ENCODE peak calls at places on chromosomes 6 and 20, in six cellular contexts. Q is fibroblast of lung, W is sigmoid colon, U is cardiac muscle cell, D is spleen, T is heart right ventricle. O is an unnamed sample. For H3K4me1, the result is how much of the 10 kb centered on the place peaks cover.

GRCh38 chr6:162907876-162908481 is 180.2 kb downstream of the PACRG start:
- DNase-seq in Q (peak), T (no peak), U (peak), W (no peak), D (no peak), O (no peak)

GRCh38 chr6:35213824-35214756 is at the start of gene SCUBE3:
- DNase-seq in Q (peak), T (peak), W (no peak), D (no peak), U (peak), O (peak)

GRCh38 chr6:21392177-21392576 is 201.4 kb upstream of the SOX4 start:
- DNase-seq in D (no peak), U (no peak), W (no peak), Q (no peak), T (no peak), O (no peak)

GRCh38 chr6:167214216-167214615 is 56.4 kb upstream of the GPR31 start:
- DNase-seq in Q (no peak), W (no peak), T (no peak), D (no peak), U (no peak), O (no peak)

GRCh38 chr20:37363221-37364012 is 17.5 kb downstream of the SRC start:
- DNase-seq in Q (no peak), U (no peak), T (no peak), D (peak), W (peak), O (no peak)

GRCh38 chr20:46696791-46697279 is 7.6 kb upstream of the TP53RK start:
- DNase-seq in T (no peak), D (no peak), Q (no peak), W (peak), U (no peak), O (no peak)

GRCh38 chr6:144741659-144742058 is 456.5 kb downstream of the UTRN start:
- DNase-seq in U (no peak), T (no peak), Q (no peak), W (no peak), D (no peak), O (no peak)

GRCh38 chr6:41580690-41581089 is 34.5 kb downstream of the FOXP4 start:
- DNase-seq in T (no peak), D (no peak), U (no peak), W (no peak), Q (no peak), O (no peak)

GRCh38 chr6:26217714-26218075 is 130.5 kb downstream of the HFE start:
- DNase-seq in D (peak), W (no peak), U (peak), Q (peak), T (no peak), O (no peak)

GRCh38 chr6:118579786-118580185 is 31.7 kb downstream of the PLN start:
- DNase-seq in T (no peak), W (no peak), D (no peak), Q (no peak), U (no peak), O (no peak)

GRCh38 chr20:57688864-57689263 is 21.0 kb downstream of the PMEPA1 start:
- DNase-seq in W (no peak), T (peak), Q (no peak), D (no peak), U (no peak), O (peak)

GRCh38 chr20:57688295-57688694 is 21.5 kb downstream of the PMEPA1 start:
- DNase-seq in D (no peak), W (no peak), Q (no peak), T (no peak), U (no peak), O (no peak)

GRCh38 chr20:57692393-57692792 is 17.4 kb downstream of the PMEPA1 start:
- DNase-seq in T (no peak), U (no peak), Q (no peak), W (no peak), D (no peak), O (no peak)

GRCh38 chr20:57690525-57690924 is 19.3 kb downstream of the PMEPA1 start:
- DNase-seq in D (no peak), W (no peak), Q (no peak), T (no peak), U (no peak), O (no peak)

DNA sequence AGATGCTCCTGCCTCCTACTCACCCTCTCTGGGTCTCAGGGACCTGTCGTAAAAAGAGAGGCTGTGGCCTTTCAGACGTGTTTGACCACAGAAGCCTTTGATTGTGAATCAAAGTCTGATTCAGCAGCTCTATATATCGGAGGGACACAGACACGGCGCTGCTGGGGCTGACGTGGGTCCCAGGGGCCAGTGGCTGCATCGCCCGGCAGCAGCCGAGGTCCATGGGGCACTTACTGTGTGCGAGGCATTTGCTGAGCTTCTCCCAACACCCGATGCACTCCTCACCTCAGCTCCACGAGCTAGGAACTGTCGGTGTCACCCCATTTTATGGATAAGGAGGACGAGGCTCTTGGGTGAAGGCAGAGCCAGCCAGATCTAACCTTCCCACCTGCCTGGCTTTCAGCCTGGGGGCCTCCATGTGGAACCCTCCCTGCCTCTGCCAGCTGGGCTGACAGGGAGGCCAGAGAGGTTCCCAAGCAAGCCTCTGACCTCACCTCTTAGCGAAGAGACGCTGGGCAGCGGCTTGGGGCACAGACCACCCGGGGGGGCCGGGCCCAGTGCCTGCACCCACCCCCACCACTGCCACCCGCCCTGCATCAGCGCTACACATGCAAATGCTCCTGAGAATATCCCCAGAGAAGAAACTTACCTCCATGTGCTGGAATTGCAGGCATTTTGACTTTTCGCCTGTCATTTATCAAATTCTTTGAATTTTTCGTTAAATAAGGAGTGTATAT is 19.9 kb downstream of the PMEPA1 start:
- DNase-seq in Q (no peak), U (no peak), T (no peak), W (no peak), D (no peak), O (no peak)
- H3K4me1 ChIP-seq in Q (under half), U (under half), T (half or more), W (half or more), D (half or more), O (half or more)

GRCh38 chr6:3797231-3798200 is 46.0 kb upstream of the PXDC1 start:
- DNase-seq in Q (peak), W (no peak), D (no peak), U (peak), T (no peak), O (no peak)

GRCh38 chr6:3796396-3796795 is 44.9 kb upstream of the PXDC1 start:
- DNase-seq in W (no peak), Q (no peak), U (no peak), T (no peak), D (no peak), O (peak)

GRCh38 chr6:3794092-3794491 is 42.6 kb upstream of the PXDC1 start:
- DNase-seq in Q (no peak), T (no peak), U (no peak), W (no peak), D (no peak), O (no peak)

GRCh38 chr6:3793545-3793944 is 42.0 kb upstream of the PXDC1 start:
- DNase-seq in Q (no peak), U (no peak), W (no peak), T (no peak), D (no peak), O (no peak)

GRCh38 chr6:3795836-3796395 is 44.4 kb upstream of the PXDC1 start:
- DNase-seq in W (no peak), D (no peak), U (no peak), T (no peak), Q (no peak), O (no peak)
- H3K4me1 ChIP-seq in W (under half), D (half or more), U (under half), T (under half), Q (under half), O (under half)

GRCh38 chr6:56909115-56909907 is 45.6 kb upstream of the BEND6 start:
- DNase-seq in Q (no peak), W (no peak), D (no peak), U (no peak), T (no peak), O (no peak)
- H3K4me1 ChIP-seq in Q (under half), W (under half), D (under half), U (under half), T (under half), O (under half)

GRCh38 chr6:116663308-116663707 is 5.3 kb downstream of the ZUP1 start:
- DNase-seq in D (no peak), T (no peak), W (no peak), U (no peak), Q (no peak), O (no peak)
- H3K4me1 ChIP-seq in D (half or more), T (under half), W (under half), U (under half), Q (under half), O (under half)

DNA sequence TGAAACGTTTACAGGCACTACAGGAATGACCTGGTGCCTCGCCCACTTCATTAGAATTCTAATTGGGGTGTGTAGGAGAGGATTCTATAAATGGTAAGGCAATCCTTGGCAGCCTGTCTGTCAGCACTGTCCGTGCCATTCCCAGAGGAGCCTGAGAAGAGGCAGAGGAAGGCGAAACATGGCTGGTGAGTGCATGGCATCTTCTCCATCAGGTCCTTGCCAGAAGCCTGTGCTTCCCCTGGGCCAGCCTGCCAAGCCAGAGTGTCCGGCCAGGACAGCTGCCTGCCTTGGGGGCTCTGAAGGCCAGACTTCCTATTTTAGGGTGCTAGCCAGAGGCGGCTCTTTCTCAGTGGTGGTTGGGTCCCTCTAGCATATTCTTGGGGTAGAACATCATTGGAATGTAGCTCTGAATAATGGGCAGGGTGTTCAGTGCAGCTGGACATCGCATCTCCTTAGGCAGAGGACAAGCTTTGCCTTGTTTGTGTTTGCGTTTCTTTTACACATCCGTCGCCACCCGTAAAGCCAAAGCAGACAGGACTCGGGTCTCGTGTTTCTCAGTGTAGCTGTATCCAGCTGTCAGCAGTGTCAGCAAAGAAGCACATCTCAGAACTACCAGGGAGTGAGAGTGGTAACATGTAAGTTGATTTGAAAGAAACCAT is at the start of gene TGM3:
- DNase-seq in W (no peak), U (no peak), T (no peak), Q (no peak), D (no peak), O (no peak)
- H3K4me1 ChIP-seq in W (under half), U (under half), T (under half), Q (under half), D (under half), O (under half)

DNA sequence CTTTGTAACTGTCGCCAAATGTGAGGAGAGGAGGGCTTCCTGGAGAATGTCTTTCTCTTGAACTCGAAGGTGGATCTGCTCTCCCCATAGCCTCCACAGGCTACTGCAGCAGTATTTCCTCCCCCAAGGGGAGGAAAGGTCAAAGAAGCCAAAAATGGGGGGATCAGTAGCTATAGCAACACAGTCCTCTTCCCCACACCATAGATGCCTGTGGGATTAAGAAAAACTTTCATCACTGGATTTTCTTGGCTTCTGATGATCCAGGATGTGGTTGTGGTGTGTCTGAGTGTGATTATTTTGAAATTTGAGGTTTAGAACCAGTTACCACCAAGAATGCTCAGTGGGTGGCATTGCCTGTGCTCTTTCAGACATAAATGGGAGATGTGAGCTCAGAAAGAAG is 140.1 kb upstream of the SPACA1 start:
- DNase-seq in D (no peak), T (no peak), W (no peak), Q (peak), U (peak), O (no peak)
- H3K4me1 ChIP-seq in D (under half), T (under half), W (under half), Q (under half), U (under half), O (under half)

GRCh38 chr20:54176610-54177009 is 2.8 kb upstream of the CYP24A1 start:
- DNase-seq in W (no peak), T (no peak), D (no peak), Q (no peak), U (no peak), O (no peak)

GRCh38 chr20:54180931-54181330 is 7.1 kb upstream of the CYP24A1 start:
- DNase-seq in U (no peak), D (no peak), Q (no peak), W (no peak), T (no peak), O (no peak)

GRCh38 chr20:54177378-54177777 is 3.6 kb upstream of the CYP24A1 start:
- DNase-seq in Q (no peak), T (no peak), U (no peak), W (no peak), D (no peak), O (no peak)

GRCh38 chr20:54179946-54180345 is 6.2 kb upstream of the CYP24A1 start:
- DNase-seq in Q (no peak), T (no peak), D (no peak), U (no peak), W (no peak), O (no peak)

DNA sequence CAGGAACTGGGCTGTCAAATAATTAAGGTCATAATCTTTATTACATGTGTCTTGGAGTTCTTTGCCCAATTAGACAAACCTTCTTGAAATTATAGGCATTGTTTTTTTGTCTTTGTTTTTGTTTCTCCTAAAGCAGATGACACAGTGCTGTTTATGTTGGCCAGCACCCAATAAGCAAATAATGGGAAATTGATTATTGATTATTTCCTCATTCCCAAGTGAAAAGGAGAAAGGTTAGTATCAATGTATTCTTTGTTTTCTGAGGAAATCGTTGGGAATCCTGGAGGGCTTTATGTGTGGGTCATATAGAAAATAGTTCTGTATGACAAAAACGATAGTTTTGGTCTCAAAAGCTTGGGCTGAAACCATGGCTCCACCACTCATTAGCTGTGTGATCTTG is 4.5 kb upstream of the CYP24A1 start:
- DNase-seq in U (no peak), Q (no peak), D (no peak), T (no peak), W (no peak), O (no peak)
- H3K4me1 ChIP-seq in U (under half), Q (under half), D (under half), T (under half), W (under half), O (under half)

GRCh38 chr6:88730602-88731001 is 232.8 kb downstream of the RNGTT start:
- DNase-seq in D (no peak), T (no peak), Q (no peak), W (no peak), U (peak), O (no peak)

GRCh38 chr6:88728756-88729155 is 234.7 kb downstream of the RNGTT start:
- DNase-seq in W (no peak), D (no peak), T (no peak), Q (no peak), U (no peak), O (no peak)

GRCh38 chr6:88722691-88723090 is 240.7 kb downstream of the RNGTT start:
- DNase-seq in W (no peak), T (no peak), Q (peak), D (no peak), U (no peak), O (no peak)

GRCh38 chr6:88725111-88725711 is 238.2 kb downstream of the RNGTT start:
- DNase-seq in T (peak), Q (peak), U (peak), W (no peak), D (no peak), O (peak)
- H3K4me1 ChIP-seq in T (under half), Q (under half), U (under half), W (under half), D (under half), O (under half)

GRCh38 chr20:32472581-32473207 is 112.4 kb downstream of the NOL4L start:
- DNase-seq in U (no peak), Q (no peak), D (no peak), T (no peak), W (no peak), O (no peak)
- H3K4me1 ChIP-seq in U (under half), Q (under half), D (half or more), T (half or more), W (half or more), O (half or more)

GRCh38 chr6:65922049-65922448 is 215.0 kb upstream of the EYS start:
- DNase-seq in Q (no peak), W (no peak), D (no peak), T (no peak), U (no peak), O (no peak)
- H3K4me1 ChIP-seq in Q (under half), W (under half), D (under half), T (under half), U (under half), O (under half)

O was measured in left ventricle myocardium inferior.